ENCODE peak calls at places on chromosome 18, in four cellular contexts. R is H1, H is K562, A is SK-N-SH. X is an unnamed sample.

GRCh38 chr18:47075098-47075883 is 39.9 kb upstream of the ELOA2 start:
- DNase-seq in R (no peak), H (peak), A (no peak), X (peak)

GRCh38 chr18:63356272-63356896 is 10.6 kb downstream of the KDSR start:
- DNase-seq in R (no peak), H (no peak), A (no peak), X (no peak)

GRCh38 chr18:74654637-74655036 is 57.0 kb downstream of the ZNF407 start:
- DNase-seq in R (no peak), H (no peak), A (peak), X (no peak)

GRCh38 chr18:47832348-47832747 is 98.1 kb downstream of the SMAD2 start:
- DNase-seq in R (no peak), H (no peak), A (no peak), X (no peak)

GRCh38 chr18:46167971-46168370 is 63.8 kb downstream of the HAUS1 start:
- DNase-seq in R (no peak), H (no peak), A (no peak), X (no peak)

GRCh38 chr18:75070235-75070624 is 138.7 kb downstream of the PTGR3 start:
- DNase-seq in R (no peak), H (no peak), A (no peak), X (no peak)

GRCh38 chr18:28469946-28470345 is 293.0 kb upstream of the CDH2 start:
- DNase-seq in R (no peak), H (no peak), A (no peak), X (no peak)

GRCh38 chr18:63161032-63161727 is 158.4 kb downstream of the BCL2 start:
- DNase-seq in R (no peak), H (no peak), A (no peak), X (no peak)

GRCh38 chr18:79470547-79470946 is 74.8 kb downstream of the NFATC1 start:
- DNase-seq in R (no peak), H (no peak), A (no peak), X (no peak)

GRCh38 chr18:48297139-48297538 is 112.0 kb downstream of the ZBTB7C start:
- DNase-seq in R (no peak), H (no peak), A (no peak), X (no peak)

GRCh38 chr18:68984342-68984741 is 186.5 kb downstream of the CCDC102B start:
- DNase-seq in R (no peak), H (no peak), A (no peak), X (no peak)

GRCh38 chr18:41326311-41326710 is 628.7 kb upstream of the PIK3C3 start:
- DNase-seq in R (no peak), H (no peak), A (no peak), X (no peak)

GRCh38 chr18:45282101-45282812 is 333.0 kb upstream of the SLC14A2 start:
- DNase-seq in R (no peak), H (peak), A (no peak), X (no peak)

GRCh38 chr18:77061946-77062517 is 70.6 kb downstream of the MBP start:
- DNase-seq in R (no peak), H (peak), A (no peak), X (no peak)

GRCh38 chr18:58161659-58162058 is 117.6 kb downstream of the NEDD4L start:
- DNase-seq in R (no peak), H (peak), A (peak), X (peak)

GRCh38 chr18:13890962-13891361 is 24.4 kb downstream of the MC2R start:
- DNase-seq in R (no peak), H (no peak), A (no peak), X (no peak)

GRCh38 chr18:76685402-76685801 is 137.0 kb upstream of the ZNF236 start:
- DNase-seq in R (no peak), H (no peak), A (no peak), X (no peak)

GRCh38 chr18:73717570-73717969 is 430.1 kb downstream of the FBXO15 start:
- DNase-seq in R (no peak), H (no peak), A (no peak), X (no peak)

GRCh38 chr18:46293699-46294300 is 189.6 kb downstream of the HAUS1 start:
- DNase-seq in R (no peak), H (no peak), A (no peak), X (peak)

GRCh38 chr18:11074879-11075278 is 74.5 kb downstream of the PIEZO2 start:
- DNase-seq in R (no peak), H (no peak), A (no peak), X (no peak)

GRCh38 chr18:11149441-11150270 is at the start of gene PIEZO2:
- DNase-seq in R (no peak), H (peak), A (peak), X (peak)

GRCh38 chr18:13447621-13448020 is 229.1 kb downstream of the LDLRAD4 start:
- DNase-seq in R (no peak), H (no peak), A (peak), X (no peak)

GRCh38 chr18:68623342-68623741 is 91.6 kb downstream of the TMX3 start:
- DNase-seq in R (peak), H (peak), A (peak), X (peak)

GRCh38 chr18:26639149-26639548 is 90.8 kb upstream of the KCTD1 start:
- DNase-seq in R (no peak), H (no peak), A (no peak), X (no peak)
- TF ChIP-seq TEAD4 in R (no peak), H (no peak), A (no peak), X (no peak)

DNA sequence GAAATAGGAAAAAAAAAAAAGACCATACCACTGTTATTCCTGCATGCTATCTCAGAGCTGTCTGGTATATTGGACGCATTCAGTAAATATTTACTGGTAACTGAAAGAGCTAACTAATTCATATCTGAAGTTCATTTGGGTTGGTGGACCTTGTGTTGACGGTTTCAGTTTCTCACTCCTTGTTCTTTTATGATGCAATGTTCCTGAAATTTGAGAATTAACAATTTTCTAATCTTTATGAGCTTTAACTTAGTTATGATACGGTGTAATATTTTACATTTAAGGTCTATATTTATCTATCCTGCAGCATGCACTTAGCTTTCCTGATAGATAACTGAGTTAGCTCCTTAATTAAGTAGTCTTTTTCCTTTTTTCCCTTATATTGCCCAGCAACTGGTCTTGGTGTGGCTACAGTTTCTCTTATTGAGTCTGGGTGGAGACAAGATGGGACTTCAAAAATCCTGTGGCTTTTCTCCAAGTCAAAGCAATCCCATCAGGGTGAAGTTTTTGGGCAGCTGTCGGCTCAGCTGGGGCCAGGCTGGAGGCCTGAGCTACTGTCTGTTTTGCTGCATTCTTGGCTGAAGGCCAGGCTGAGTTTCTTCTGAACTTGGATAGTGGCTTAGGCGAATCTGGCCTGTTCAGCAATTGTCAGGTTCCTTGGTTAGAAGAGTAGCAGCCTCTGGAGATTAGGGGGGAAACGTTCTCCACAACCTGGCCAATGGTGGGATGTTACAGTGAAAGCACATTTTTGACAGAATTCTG is 78.4 kb upstream of the MEX3C start:
- DNase-seq in R (no peak), H (peak), A (no peak), X (no peak)
- TF ChIP-seq CTCF in R (no peak), H (no peak), A (no peak), X (no peak)

GRCh38 chr18:9688036-9688741 is 19.9 kb upstream of the RAB31 start:
- DNase-seq in R (no peak), H (peak), A (no peak), X (no peak)

GRCh38 chr18:9691235-9691634 is 16.9 kb upstream of the RAB31 start:
- DNase-seq in R (no peak), H (no peak), A (no peak), X (no peak)

GRCh38 chr18:9694174-9694573 is 13.9 kb upstream of the RAB31 start:
- DNase-seq in R (no peak), H (no peak), A (no peak), X (no peak)

GRCh38 chr18:9689253-9689652 is 18.8 kb upstream of the RAB31 start:
- DNase-seq in R (no peak), H (no peak), A (no peak), X (no peak)

DNA sequence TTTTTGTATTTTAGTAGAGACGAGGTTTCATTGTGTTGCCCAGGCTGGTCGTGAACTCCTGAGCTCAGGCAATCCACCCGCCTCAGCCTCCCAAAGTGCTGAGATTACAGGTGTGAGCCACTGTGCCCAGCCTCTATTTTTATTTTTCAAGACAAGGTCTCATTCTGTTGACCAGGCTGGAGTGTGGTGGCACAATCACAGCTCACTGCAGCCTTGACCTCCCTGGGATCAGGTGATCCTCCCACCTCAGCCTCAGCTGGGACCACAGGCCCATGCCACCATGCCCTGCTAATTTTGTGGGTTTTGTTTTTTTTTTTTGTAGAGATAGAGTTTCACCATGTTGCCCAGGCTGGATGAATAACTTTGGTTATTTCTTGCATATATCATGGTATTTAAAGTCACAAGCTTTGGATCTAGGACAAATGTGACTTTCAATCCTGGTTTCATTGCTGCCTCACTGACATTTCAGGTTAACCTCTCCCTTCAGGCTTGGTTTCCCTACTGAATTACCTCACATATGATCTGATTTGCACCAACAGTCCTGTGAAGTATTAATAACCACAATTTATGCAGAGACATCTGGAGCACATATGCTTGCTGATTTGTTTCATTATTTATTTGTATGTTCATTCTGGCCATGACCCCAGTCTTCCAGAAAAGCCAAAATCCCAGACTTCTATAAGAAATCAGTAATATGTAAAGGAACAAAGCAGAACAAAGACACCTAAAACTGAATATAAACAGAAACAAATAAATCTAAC is 17.5 kb upstream of the RAB31 start:
- DNase-seq in R (no peak), H (no peak), A (no peak), X (no peak)
- TF ChIP-seq TEAD4 in R (no peak), H (no peak), A (no peak), X (no peak)

GRCh38 chr18:56650056-56650455 is 1.1 kb upstream of the WDR7 start:
- DNase-seq in R (no peak), H (peak), A (no peak), X (no peak)

GRCh38 chr18:56648307-56648706 is 2.9 kb upstream of the WDR7 start:
- DNase-seq in R (no peak), H (peak), A (no peak), X (no peak)

GRCh38 chr18:56647071-56647470 is 4.1 kb upstream of the WDR7 start:
- DNase-seq in R (no peak), H (no peak), A (no peak), X (no peak)

GRCh38 chr18:56641714-56642331 is 3.4 kb upstream of the TXNL1 start:
- DNase-seq in R (no peak), H (no peak), A (no peak), X (no peak)

DNA sequence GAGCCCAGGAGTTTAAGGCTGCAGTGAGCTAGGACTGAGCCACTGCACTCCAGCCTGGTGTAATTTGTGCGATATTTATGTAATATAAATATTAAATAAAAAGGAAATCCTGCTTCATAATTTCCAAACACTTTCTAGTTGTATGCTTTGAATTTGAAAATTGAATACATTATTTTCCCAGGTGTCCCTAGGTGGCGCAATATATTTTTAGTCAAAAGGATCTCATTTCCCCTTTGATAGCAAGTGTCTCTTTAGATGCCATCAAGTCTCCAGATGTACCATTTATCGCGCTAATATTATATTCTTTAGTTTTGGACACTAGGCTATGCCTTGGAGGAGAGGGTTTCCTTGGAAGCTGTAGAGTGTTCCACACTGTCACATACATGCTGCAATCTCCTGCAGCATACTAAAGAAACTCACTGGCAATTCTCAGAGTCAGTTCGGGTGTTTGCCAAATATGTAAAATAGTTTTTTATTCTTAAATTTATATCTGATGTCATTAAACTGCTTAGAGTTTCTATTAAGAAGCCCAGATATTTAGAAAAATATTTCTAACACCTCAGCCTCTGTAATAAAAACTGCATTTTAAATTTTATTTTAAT is 5.6 kb upstream of the WDR7 start:
- DNase-seq in R (no peak), H (peak), A (no peak), X (no peak)
- TF ChIP-seq CTCF in R (no peak), H (peak), A (peak), X (no peak)

GRCh38 chr18:24656571-24656971 is 196.1 kb downstream of the HRH4 start:
- DNase-seq in R (no peak), H (no peak), A (no peak), X (no peak)

GRCh38 chr18:24659837-24660720 is 199.6 kb downstream of the HRH4 start:
- DNase-seq in R (no peak), H (no peak), A (no peak), X (no peak)

GRCh38 chr18:24657461-24657860 is 197.0 kb downstream of the HRH4 start:
- DNase-seq in R (no peak), H (no peak), A (no peak), X (no peak)

GRCh38 chr18:24658302-24658701 is 197.9 kb downstream of the HRH4 start:
- DNase-seq in R (no peak), H (no peak), A (no peak), X (no peak)

GRCh38 chr18:24656044-24656443 is 195.6 kb downstream of the HRH4 start:
- DNase-seq in R (no peak), H (no peak), A (no peak), X (no peak)
- TF ChIP-seq TEAD4 in R (no peak), H (no peak), A (no peak), X (no peak)